ENCODE peak calls at places on chromosomes 5 and 9, in five cellular contexts. B is GM12878, X is K562, E is H1, V is HepG2. Y is an unnamed sample.

GRCh38 chr5:104130320-104130719 is 567.7 kb upstream of the NUDT12 start:
- DNase-seq in B (no peak), X (no peak), E (no peak), V (no peak), Y (no peak)

GRCh38 chr9:114058688-114059046 is 19.4 kb downstream of the AMBP start:
- DNase-seq in B (no peak), X (no peak), E (peak), V (peak), Y (no peak)

GRCh38 chr9:95088421-95089161 is 228.9 kb downstream of the FANCC start:
- DNase-seq in B (no peak), X (no peak), E (no peak), V (no peak), Y (no peak)

GRCh38 chr9:73118898-73119554 is 32.6 kb upstream of the ANXA1 start:
- DNase-seq in B (no peak), X (no peak), E (no peak), V (no peak), Y (peak)

GRCh38 chr9:103397868-103398600 is 402.9 kb downstream of the CYLC2 start:
- DNase-seq in B (no peak), X (peak), E (peak), V (peak), Y (peak)

GRCh38 chr9:77883846-77884771 is 147.5 kb downstream of the GNAQ start:
- DNase-seq in B (no peak), X (no peak), E (no peak), V (no peak), Y (no peak)

GRCh38 chr5:180212363-180213255 is 3.6 kb upstream of the RASGEF1C start:
- DNase-seq in B (no peak), X (no peak), E (no peak), V (no peak), Y (no peak)

GRCh38 chr9:117136461-117136860 is 278.4 kb downstream of the ASTN2 start:
- DNase-seq in B (no peak), X (no peak), E (no peak), V (no peak), Y (no peak)

GRCh38 chr5:160008877-160009590 is at the start of gene TTC1:
- DNase-seq in B (peak), X (peak), E (peak), V (peak), Y (peak)

GRCh38 chr5:132466453-132467291 is 23.9 kb downstream of the IRF1 start:
- DNase-seq in B (peak), X (peak), E (no peak), V (peak), Y (no peak)

GRCh38 chr9:104085538-104085937 is 8.6 kb upstream of the SMC2 start:
- DNase-seq in B (no peak), X (no peak), E (no peak), V (no peak), Y (no peak)

GRCh38 chr9:133238272-133238850 is 29.3 kb upstream of the OBP2B start:
- DNase-seq in B (no peak), X (peak), E (peak), V (peak), Y (peak)

GRCh38 chr5:66145737-66146136 is 1.6 kb downstream of the SREK1 start:
- DNase-seq in B (no peak), X (no peak), E (no peak), V (no peak), Y (no peak)
- H3K4me2 ChIP-seq in B (peak), X (peak), E (peak), V (peak), Y (peak)

GRCh38 chr9:89978185-89978584 is 373.4 kb downstream of the GADD45G start:
- DNase-seq in B (no peak), X (peak), E (no peak), V (no peak), Y (peak)
- TF ChIP-seq SRF in B (no peak), X (no peak), E (no peak), V (no peak), Y (no peak)

DNA sequence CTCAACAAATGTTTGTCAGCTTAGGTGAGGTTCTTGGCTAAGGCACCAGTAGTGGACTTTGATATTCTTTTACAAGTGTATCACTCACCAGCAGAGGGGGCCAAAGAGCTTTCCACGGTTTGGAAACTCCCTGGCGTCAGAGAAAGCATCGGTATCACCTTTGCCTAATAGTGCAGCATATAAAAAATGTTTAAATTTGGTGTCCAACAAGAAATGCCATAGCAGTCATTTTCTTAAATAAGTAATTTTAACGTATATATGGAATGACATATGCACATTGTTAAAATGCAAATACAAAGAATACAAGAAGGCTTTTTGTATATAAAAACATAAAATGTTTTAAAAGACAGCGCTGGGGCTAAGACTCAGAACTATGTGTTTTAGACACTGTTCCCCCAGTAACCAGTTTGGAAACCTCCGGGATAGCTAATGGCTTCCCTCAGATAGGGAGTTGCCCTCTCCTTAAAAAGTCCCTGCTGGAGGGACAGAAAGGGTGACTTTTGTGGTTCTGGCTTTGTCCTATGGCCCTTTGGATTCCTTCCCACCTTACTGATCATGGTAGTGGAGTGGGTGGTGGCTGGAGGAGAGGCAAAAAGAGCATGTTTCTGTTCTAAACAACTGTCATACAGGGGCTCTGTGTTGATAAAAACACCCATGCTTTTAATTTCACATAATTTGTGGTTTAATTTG is 124.6 kb downstream of the GPBP1 start:
- DNase-seq in B (peak), X (peak), E (peak), V (peak), Y (peak)
- H3K4me2 ChIP-seq in B (peak), X (no peak), E (no peak), V (peak), Y (peak)

DNA sequence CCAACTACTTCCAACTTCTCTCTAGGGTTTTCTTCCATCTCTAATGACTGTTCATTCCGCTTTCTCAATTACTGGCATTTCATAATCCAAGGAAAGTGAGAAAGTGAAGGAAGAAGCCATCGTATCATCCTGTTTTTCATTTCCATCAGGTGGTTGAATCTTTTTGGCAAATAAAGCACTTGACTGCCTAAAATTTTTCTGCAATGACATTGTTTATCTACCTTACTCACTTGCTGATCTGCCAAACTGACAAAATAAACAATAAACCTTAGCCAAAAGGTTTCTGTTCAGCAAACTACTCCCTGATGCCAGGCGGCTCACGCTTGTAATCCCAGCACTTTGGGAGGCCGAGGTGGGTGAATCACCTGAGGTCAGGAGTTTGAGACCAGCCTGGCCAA is 18.4 kb downstream of the FNBP1 start:
- DNase-seq in B (no peak), X (no peak), E (no peak), V (peak), Y (no peak)
- TF ChIP-seq SRF in B (no peak), X (no peak), E (no peak), V (no peak), Y (no peak)

DNA sequence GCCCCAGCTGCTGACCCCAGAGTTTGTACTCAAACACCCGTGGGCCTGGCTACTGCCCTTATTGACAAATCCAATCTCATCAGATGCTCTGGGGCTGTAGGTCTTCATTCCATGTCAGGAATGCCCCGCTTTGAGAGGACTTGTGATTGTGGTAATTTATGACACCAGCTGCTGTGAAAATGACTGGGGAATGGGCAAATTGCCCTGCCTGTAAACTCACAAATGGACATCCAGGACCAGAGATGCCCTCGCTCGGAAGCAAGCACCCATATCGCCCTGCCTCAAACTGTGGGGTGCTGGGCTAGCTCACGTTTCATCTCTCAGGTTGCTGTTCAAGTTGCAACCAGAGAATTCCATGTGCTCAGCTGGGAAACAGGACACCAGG is 225.9 kb upstream of the MAP3K1 start:
- DNase-seq in B (no peak), X (no peak), E (no peak), V (no peak), Y (no peak)
- H3K4me2 ChIP-seq in B (peak), X (no peak), E (no peak), V (no peak), Y (no peak)

Y was measured in HCT116.